ENCODE peak calls at places on chromosomes 7 and 10, in four cellular contexts. U is uterus, Y is upper lobe of left lung, C is adrenal gland. D is an unnamed sample.

GRCh38 chr7:39321909-39322498 is 244.2 kb upstream of the YAE1 start:
- DNase-seq in Y (no peak), C (no peak), U (no peak), D (no peak)

GRCh38 chr10:43230909-43231522 is 35.8 kb downstream of the RASGEF1A start:
- DNase-seq in Y (no peak), C (peak; percentile 7), U (peak; percentile 5), D (peak; percentile 31)

GRCh38 chr7:54985405-54986360 is 33.1 kb upstream of the EGFR start:
- DNase-seq in U (no peak), C (no peak), Y (no peak), D (no peak)

GRCh38 chr7:21704362-21704761 is 161.5 kb downstream of the DNAH11 start:
- DNase-seq in U (no peak), Y (no peak), C (no peak), D (no peak)

GRCh38 chr10:15898046-15898445 is 37.7 kb upstream of the MINDY3 start:
- DNase-seq in U (no peak), Y (no peak), C (no peak), D (no peak)

GRCh38 chr7:43721193-43721806 is 8.0 kb downstream of the COA1 start:
- DNase-seq in C (no peak), Y (no peak), U (no peak), D (no peak)

GRCh38 chr10:35993816-35994515 is 351.9 kb upstream of the FZD8 start:
- DNase-seq in C (no peak), Y (no peak), U (no peak), D (no peak)

GRCh38 chr10:124997791-124998623 is 56.1 kb downstream of the ZRANB1 start:
- DNase-seq in Y (peak; percentile 64), C (peak; percentile 39), U (peak; percentile 15), D (peak; percentile 46)

GRCh38 chr7:8155836-8156235 is 106.1 kb downstream of the ICA1 start:
- DNase-seq in U (no peak), C (no peak), Y (no peak), D (peak; percentile 89)

GRCh38 chr10:125747417-125747816 is 27.9 kb downstream of the EDRF1 start:
- DNase-seq in U (no peak), C (no peak), Y (no peak), D (no peak)

GRCh38 chr7:158710651-158711102 is 6.1 kb upstream of the NCAPG2 start:
- DNase-seq in U (no peak), C (no peak), Y (no peak), D (no peak)

GRCh38 chr10:70596860-70597809 is 5.4 kb downstream of the PRF1 start:
- DNase-seq in Y (no peak), U (no peak), C (no peak), D (no peak)

GRCh38 chr10:46064269-46064817 is 18.3 kb upstream of the MSMB start:
- DNase-seq in U (no peak), Y (no peak), C (no peak), D (no peak)

GRCh38 chr7:5420108-5420840 is 3.4 kb downstream of the TNRC18 start:
- DNase-seq in Y (peak; percentile 89), U (peak; percentile 35), C (peak; percentile 46), D (peak; percentile 70)

GRCh38 chr7:127816354-127817190 is 164.6 kb downstream of the SND1 start:
- DNase-seq in U (no peak), C (no peak), Y (no peak), D (no peak)

GRCh38 chr10:86190291-86190690 is 176.3 kb downstream of the GRID1 start:
- DNase-seq in Y (peak; percentile 30), U (peak; percentile 1), C (no peak), D (peak; percentile 17)

GRCh38 chr7:121054925-121055324 is 66.4 kb downstream of the CPED1 start:
- DNase-seq in C (no peak), U (no peak), Y (no peak), D (no peak)

GRCh38 chr7:5629941-5630340 is 151.5 kb downstream of the RNF216 start:
- DNase-seq in U (no peak), C (peak; percentile 48), Y (no peak), D (no peak)

GRCh38 chr7:37284805-37285211 is 163.9 kb downstream of the ELMO1 start:
- DNase-seq in U (peak; percentile 42), Y (no peak), C (peak; percentile 52), D (peak; percentile 47)

GRCh38 chr7:159272739-159273138 is 128.1 kb upstream of the VIPR2 start:
- DNase-seq in Y (no peak), C (no peak), U (no peak), D (no peak)

GRCh38 chr7:151134743-151135524 is 32.6 kb downstream of the GBX1 start:
- DNase-seq in U (no peak), Y (no peak), C (no peak), D (peak; percentile 34)

GRCh38 chr10:60594476-60595051 is 183.7 kb upstream of the CDK1 start:
- DNase-seq in U (no peak), C (no peak), Y (no peak), D (no peak)
- H3K4me3 ChIP-seq in U (no peak overlapping the region), C (no peak overlapping the region), Y (no peak overlapping the region), D (no peak overlapping the region)

DNA sequence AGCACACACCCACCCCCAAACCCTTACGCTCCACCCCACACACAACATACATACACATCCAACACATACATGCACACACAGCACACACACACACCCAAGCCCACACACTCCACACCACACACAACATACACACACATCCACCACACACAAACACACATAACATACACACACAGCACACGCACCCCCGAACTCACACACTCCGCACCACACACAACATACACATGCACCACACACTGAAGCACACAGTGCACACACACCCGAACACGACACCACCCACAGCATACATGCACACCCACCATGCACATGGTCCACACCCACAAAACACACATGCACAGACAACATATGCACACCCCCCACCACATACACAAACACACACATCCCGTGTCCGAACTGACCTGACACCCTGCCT is 2.0 kb downstream of the PRAP1 start:
- DNase-seq in C (no peak), Y (no peak), U (no peak), D (no peak)
- TF ChIP-seq POLR2A in C (no peak), Y (no peak), U (no peak), D (no peak)

GRCh38 chr7:104241135-104241534 is 33.3 kb upstream of the ORC5 start:
- DNase-seq in C (no peak), U (no peak), Y (no peak), D (no peak)

GRCh38 chr7:104240400-104240799 is 32.6 kb upstream of the ORC5 start:
- DNase-seq in Y (no peak), U (no peak), C (no peak), D (no peak)

DNA sequence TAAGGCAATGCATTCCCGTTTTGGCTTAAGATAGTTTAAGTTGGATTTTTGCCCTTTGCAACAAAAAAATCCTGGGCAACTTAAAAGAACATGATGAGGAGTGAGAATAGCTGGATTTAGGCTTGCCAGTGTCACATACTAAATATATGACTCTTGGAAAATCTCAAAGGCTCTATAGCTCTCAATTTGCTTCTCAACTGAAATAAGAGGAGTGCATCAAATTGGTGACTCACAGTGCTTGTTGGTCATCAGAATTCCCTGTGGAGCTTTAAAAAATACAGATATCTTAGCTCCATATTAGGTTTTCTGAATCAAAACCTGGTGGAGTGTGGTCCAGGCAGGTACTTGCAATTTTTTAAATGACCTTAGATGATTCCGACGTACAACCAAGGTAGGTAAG is 33.8 kb upstream of the ORC5 start:
- DNase-seq in U (no peak), C (no peak), Y (no peak), D (no peak)
- H3K4me3 ChIP-seq in U (no peak overlapping the region), C (no peak overlapping the region), Y (no peak overlapping the region), D (no peak overlapping the region)

GRCh38 chr10:84352251-84352842 is 24.0 kb downstream of the CCSER2 start:
- DNase-seq in U (no peak), Y (no peak), C (peak; percentile 61), D (peak; percentile 50)
- TF ChIP-seq POLR2A in U (no peak), Y (no peak), C (no peak), D (no peak)

GRCh38 chr10:44765299-44765698 is 145.8 kb upstream of the TMEM72 start:
- DNase-seq in C (no peak), Y (no peak), U (no peak), D (no peak)
- H3K4me3 ChIP-seq in C (no peak overlapping the region), Y (no peak overlapping the region), U (no peak overlapping the region), D (no peak overlapping the region)

GRCh38 chr10:84567133-84567532 is 238.7 kb downstream of the CCSER2 start:
- DNase-seq in U (no peak), C (no peak), Y (no peak), D (no peak)
- TF ChIP-seq POLR2A in U (no peak), C (no peak), Y (no peak), D (no peak)

DNA sequence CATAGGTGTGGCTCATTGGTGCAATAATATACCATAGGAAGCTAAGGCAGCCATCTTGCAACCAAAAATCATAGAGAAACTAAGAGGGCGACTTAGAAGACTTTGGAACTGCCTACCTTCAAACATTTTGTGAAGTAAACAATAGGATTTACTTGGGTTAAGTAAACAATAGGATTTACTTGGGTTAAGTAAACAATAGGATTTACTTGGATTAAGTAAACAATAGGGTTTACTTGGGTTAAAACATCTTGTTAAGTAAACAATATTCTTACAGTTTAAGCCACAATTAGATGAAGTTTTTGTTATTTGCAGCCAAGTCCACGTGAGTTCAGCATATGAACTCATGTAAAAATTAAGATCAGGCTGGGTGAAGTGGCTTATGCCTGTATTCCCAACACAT is 722.4 kb upstream of the AUTS2 start:
- DNase-seq in C (no peak), U (no peak), Y (no peak), D (no peak)
- H3K4me3 ChIP-seq in C (no peak overlapping the region), U (no peak overlapping the region), Y (no peak overlapping the region), D (no peak overlapping the region)

D was measured in right lobe of liver.